ENCODE peak calls at places on chromosomes 13 and 19, in five cellular contexts. T is substantia nigra, E is caudate nucleus, P is fibroblast of lung, U is foreskin keratinocyte. J is an unnamed sample.

GRCh38 chr13:97892717-97893116 is 60.8 kb upstream of the IPO5 start:
- DNase-seq in T (no peak), E (no peak), P (no peak), U (peak), J (no peak)

GRCh38 chr13:41273806-41274441 is 10.5 kb upstream of the MTRF1 start:
- DNase-seq in T (no peak), E (no peak), P (no peak), U (no peak), J (no peak)

GRCh38 chr19:16898306-16899015 is 9.7 kb downstream of the F2RL3 start:
- DNase-seq in T (no peak), E (no peak), P (no peak), U (no peak), J (no peak)

GRCh38 chr19:28466107-28467045 is 746.6 kb downstream of the UQCRFS1 start:
- DNase-seq in T (no peak), E (no peak), P (peak), U (peak), J (peak)

GRCh38 chr19:42634409-42635232 is 39.9 kb upstream of the CEACAM8 start:
- DNase-seq in T (no peak), E (no peak), P (peak), U (no peak), J (no peak)

GRCh38 chr19:47230921-47231214 is at the start of gene BBC3:
- DNase-seq in T (no peak), E (no peak), P (no peak), U (no peak), J (no peak)

GRCh38 chr13:41563501-41564001 is 106.2 kb downstream of the RGCC start:
- DNase-seq in T (peak), E (no peak), P (peak), U (no peak), J (no peak)

GRCh38 chr13:73754727-73755292 is 379.4 kb downstream of the KLF12 start:
- DNase-seq in T (no peak), E (no peak), P (peak), U (peak), J (no peak)

GRCh38 chr13:97904059-97904458 is 49.4 kb upstream of the IPO5 start:
- DNase-seq in T (no peak), E (no peak), P (no peak), U (no peak), J (no peak)

GRCh38 chr19:3396881-3397265 is 30.5 kb downstream of the NFIC start:
- DNase-seq in T (no peak), E (no peak), P (no peak), U (no peak), J (no peak)

GRCh38 chr13:58343081-58343480 is 711.5 kb downstream of the PCDH17 start:
- DNase-seq in T (no peak), E (no peak), P (peak), U (no peak), J (no peak)

GRCh38 chr13:18212873-18213272 is 968.8 kb downstream of the TUBA3C start:
- DNase-seq in T (no peak), E (no peak), P (peak), U (peak), J (no peak)

GRCh38 chr19:35879770-35880317 is 11.5 kb downstream of the APLP1 start:
- DNase-seq in T (peak), E (no peak), P (peak), U (no peak), J (peak)

GRCh38 chr19:4140237-4140711 is 13.2 kb upstream of the CREB3L3 start:
- DNase-seq in T (no peak), E (no peak), P (peak), U (no peak), J (peak)

GRCh38 chr19:18157465-18158063 is 4.6 kb downstream of the PIK3R2 start:
- DNase-seq in T (peak), E (peak), P (no peak), U (peak), J (no peak)

GRCh38 chr19:21463449-21464105 is 41.8 kb upstream of the ZNF429 start:
- DNase-seq in T (no peak), E (peak), P (peak), U (no peak), J (no peak)

GRCh38 chr19:16001481-16002312 is 52.9 kb downstream of the OR10H4 start:
- DNase-seq in T (no peak), E (no peak), P (peak), U (peak), J (peak)

GRCh38 chr19:23071087-23071511 is 45.7 kb upstream of the ZNF730 start:
- DNase-seq in T (no peak), E (no peak), P (peak), U (no peak), J (no peak)

GRCh38 chr19:39413903-39414608 is 1.6 kb downstream of the PLEKHG2 start:
- DNase-seq in T (no peak), E (no peak), P (peak), U (no peak), J (no peak)

GRCh38 chr13:23321534-23322241 is 111.8 kb downstream of the SACS start:
- DNase-seq in T (no peak), E (no peak), P (peak), U (peak), J (no peak)

GRCh38 chr13:113774177-113775107 is 15.4 kb downstream of the TMEM255B start:
- DNase-seq in T (no peak), E (no peak), P (peak), U (peak), J (no peak)

GRCh38 chr19:37991176-37991835 is 84.3 kb downstream of the SIPA1L3 start:
- DNase-seq in T (no peak), E (no peak), P (no peak), U (no peak), J (no peak)

GRCh38 chr19:37990362-37990761 is 83.4 kb downstream of the SIPA1L3 start:
- DNase-seq in T (no peak), E (no peak), P (no peak), U (peak), J (no peak)

GRCh38 chr19:37988758-37989635 is 82.0 kb downstream of the SIPA1L3 start:
- DNase-seq in T (no peak), E (no peak), P (no peak), U (no peak), J (no peak)

GRCh38 chr19:37991841-37992248 is 84.8 kb downstream of the SIPA1L3 start:
- DNase-seq in T (no peak), E (no peak), P (no peak), U (peak), J (no peak)

GRCh38 chr19:37989855-37990254 is 82.8 kb downstream of the SIPA1L3 start:
- DNase-seq in T (no peak), E (no peak), P (no peak), U (no peak), J (no peak)
- H3K27ac ChIP-seq in T (no peak), E (no peak), P (no peak), U (no peak), J (no peak)

GRCh38 chr13:36130168-36130541 is 1.0 kb downstream of the DCLK1 start:
- DNase-seq in T (no peak), E (no peak), P (no peak), U (no peak), J (no peak)

GRCh38 chr13:36133950-36134349 is 2.8 kb upstream of the DCLK1 start:
- DNase-seq in T (no peak), E (no peak), P (no peak), U (no peak), J (no peak)

GRCh38 chr13:36130542-36131214 is 504 bp downstream of the DCLK1 start:
- DNase-seq in T (no peak), E (no peak), P (no peak), U (no peak), J (no peak)

GRCh38 chr13:36131215-36131930 is at the start of gene DCLK1:
- DNase-seq in T (no peak), E (peak), P (peak), U (no peak), J (no peak)

DNA sequence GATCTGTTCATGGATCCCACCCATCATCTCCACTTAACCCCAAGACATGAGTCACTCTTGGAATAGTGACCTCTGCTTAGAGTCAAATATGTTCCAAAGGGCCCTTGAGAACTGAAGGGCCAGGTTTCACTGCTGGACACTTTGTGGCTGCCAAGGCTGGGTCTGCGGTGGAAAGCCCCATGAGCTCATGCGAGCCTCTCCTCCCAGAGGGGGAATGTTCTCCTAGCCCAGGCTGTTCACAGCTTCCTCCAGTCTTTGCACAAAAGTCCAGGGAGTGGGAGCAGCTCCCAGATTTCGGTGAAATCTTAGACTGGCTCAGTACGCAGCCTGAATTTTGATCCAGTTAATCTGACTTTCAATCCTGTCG is 732 bp upstream of the DCLK1 start:
- DNase-seq in T (no peak), E (no peak), P (peak), U (no peak), J (no peak)
- H3K27ac ChIP-seq in T (no peak), E (no peak), P (no peak), U (no peak), J (no peak)

GRCh38 chr13:51538626-51539179 is 45.6 kb upstream of the WDFY2 start:
- DNase-seq in T (no peak), E (no peak), P (no peak), U (no peak), J (no peak)
- H3K27ac ChIP-seq in T (no peak), E (no peak), P (no peak), U (no peak), J (no peak)

DNA sequence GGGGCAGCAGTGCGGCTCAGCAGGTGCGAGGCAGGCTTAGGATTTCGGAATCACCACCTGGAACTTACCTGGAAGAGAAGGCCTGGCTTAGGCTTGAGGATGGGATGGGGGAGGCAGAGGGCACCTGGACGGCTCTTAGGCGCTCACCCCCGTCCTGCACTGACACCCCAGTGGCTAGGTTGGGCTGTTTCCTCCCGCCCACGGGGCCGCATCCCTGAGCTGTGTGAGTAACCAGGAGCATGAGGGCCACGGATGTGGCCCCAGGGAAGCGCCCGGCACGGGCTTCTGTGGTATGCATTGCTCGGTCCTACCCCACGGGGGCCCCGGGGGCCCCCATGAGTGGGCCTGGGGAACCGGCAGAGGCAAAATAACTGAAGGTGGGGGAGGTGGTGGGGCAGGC is 2.4 kb upstream of the NKPD1 start:
- DNase-seq in T (no peak), E (no peak), P (no peak), U (no peak), J (no peak)
- H3K27ac ChIP-seq in T (no peak), E (no peak), P (no peak), U (no peak), J (no peak)